ENCODE peak calls at places on chromosomes 12 and 14, in nine cellular contexts. V is heart right ventricle, L is esophagus squamous epithelium, X is colonic mucosa, A is Peyer's patch, J is gastrocnemius medialis, W is psoas muscle, U is uterus, F is adrenal gland. Z is an unnamed sample. For H3K27me3, the result is how much of the 10 kb centered on the place peaks cover.

GRCh38 chr12:96054262-96054645 is 18.9 kb upstream of the LTA4H start:
- DNase-seq in V (no peak), L (no peak), X (no peak), A (no peak), J (no peak), W (no peak), U (no peak), F (peak), Z (no peak)

GRCh38 chr14:54730156-54730961 is 163.4 kb downstream of the SAMD4A start:
- DNase-seq in V (no peak), L (no peak), X (no peak), A (peak), J (no peak), W (no peak), U (no peak), F (no peak), Z (no peak)

GRCh38 chr12:27960822-27961221 is 11.7 kb downstream of the PTHLH start:
- DNase-seq in V (no peak), L (no peak), X (no peak), A (no peak), J (no peak), W (no peak), U (no peak), F (no peak), Z (peak)

GRCh38 chr12:23350808-23351207 is 598.7 kb downstream of the SOX5 start:
- DNase-seq in V (no peak), L (no peak), X (no peak), A (no peak), J (no peak), W (no peak), U (no peak), F (no peak), Z (no peak)

GRCh38 chr14:53183071-53183470 is 29.9 kb upstream of the DDHD1 start:
- DNase-seq in V (no peak), L (no peak), X (no peak), A (no peak), J (no peak), W (no peak), U (no peak), F (no peak), Z (no peak)

GRCh38 chr12:60684988-60685655 is 1089.3 kb downstream of the SLC16A7 start:
- DNase-seq in V (no peak), L (no peak), X (no peak), A (no peak), J (no peak), W (no peak), U (no peak), F (no peak), Z (no peak)

GRCh38 chr14:58488550-58488949 is 61.0 kb downstream of the KIAA0586 start:
- DNase-seq in V (no peak), L (no peak), X (no peak), A (no peak), J (no peak), W (no peak), U (no peak), F (peak), Z (no peak)

GRCh38 chr14:67416085-67416484 is 4.1 kb upstream of the PLEK2 start:
- DNase-seq in V (no peak), L (no peak), X (no peak), A (no peak), J (no peak), W (no peak), U (no peak), F (peak), Z (peak)

GRCh38 chr14:95495538-95496025 is 20.9 kb downstream of the SYNE3 start:
- DNase-seq in V (no peak), L (no peak), X (peak), A (peak), J (no peak), W (no peak), U (no peak), F (no peak), Z (no peak)

GRCh38 chr12:55659486-55660385 is 23.0 kb downstream of the OR10P1 start:
- DNase-seq in V (no peak), L (no peak), X (no peak), A (no peak), J (peak), W (no peak), U (no peak), F (peak), Z (peak)

GRCh38 chr12:45468751-45469615 is 253.1 kb downstream of the ANO6 start:
- DNase-seq in V (no peak), L (no peak), X (no peak), A (no peak), J (no peak), W (no peak), U (no peak), F (no peak), Z (no peak)

GRCh38 chr12:103745962-103746361 is 95.1 kb downstream of the NT5DC3 start:
- DNase-seq in V (no peak), L (no peak), X (no peak), A (no peak), J (no peak), W (no peak), U (no peak), F (no peak), Z (no peak)

GRCh38 chr12:64678248-64678647 is 68.0 kb downstream of the RASSF3 start:
- DNase-seq in V (no peak), L (no peak), X (no peak), A (no peak), J (no peak), W (no peak), U (no peak), F (no peak), Z (no peak)

GRCh38 chr14:53663709-53664108 is 292.9 kb downstream of the BMP4 start:
- DNase-seq in V (peak), L (no peak), X (no peak), A (peak), J (peak), W (peak), U (peak), F (peak), Z (no peak)

GRCh38 chr12:132248439-132249157 is 80.8 kb downstream of the GALNT9 start:
- DNase-seq in V (no peak), L (no peak), X (no peak), A (no peak), J (no peak), W (no peak), U (no peak), F (no peak), Z (no peak)

GRCh38 chr14:81452766-81453165 is 52.6 kb upstream of the STON2 start:
- DNase-seq in V (no peak), L (no peak), X (no peak), A (no peak), J (no peak), W (no peak), U (no peak), F (no peak), Z (no peak)

GRCh38 chr14:70000601-70001000 is 121.4 kb downstream of the SMOC1 start:
- DNase-seq in V (no peak), L (no peak), X (no peak), A (no peak), J (no peak), W (no peak), U (no peak), F (no peak), Z (no peak)

GRCh38 chr12:121131941-121132341 is 735 bp upstream of the P2RX7 start:
- DNase-seq in V (no peak), L (no peak), X (no peak), A (no peak), J (no peak), W (no peak), U (no peak), F (no peak), Z (no peak)

GRCh38 chr14:81471062-81471461 is 62.6 kb downstream of the SEL1L start:
- DNase-seq in V (no peak), L (no peak), X (no peak), A (no peak), J (no peak), W (no peak), U (no peak), F (no peak), Z (no peak)

GRCh38 chr12:9866786-9867379 is 2.3 kb downstream of the CLEC2B start:
- DNase-seq in V (no peak), L (no peak), X (no peak), A (no peak), J (no peak), W (no peak), U (no peak), F (no peak), Z (no peak)

GRCh38 chr12:851913-852312 is 97.6 kb downstream of the RAD52 start:
- DNase-seq in V (no peak), L (no peak), X (no peak), A (no peak), J (no peak), W (no peak), U (no peak), F (no peak), Z (no peak)

GRCh38 chr14:34365309-34365915 is 96.6 kb downstream of the SPTSSA start:
- DNase-seq in V (no peak), L (no peak), X (no peak), A (no peak), J (no peak), W (no peak), U (no peak), F (no peak), Z (no peak)

GRCh38 chr14:69886843-69887242 is 7.6 kb downstream of the SMOC1 start:
- DNase-seq in V (no peak), L (no peak), X (no peak), A (no peak), J (no peak), W (no peak), U (no peak), F (no peak), Z (no peak)

GRCh38 chr14:78486081-78486480 is 315.9 kb downstream of the NRXN3 start:
- DNase-seq in V (no peak), L (no peak), X (no peak), A (no peak), J (no peak), W (no peak), U (no peak), F (no peak), Z (no peak)

GRCh38 chr14:104025481-104025975 is 60.0 kb upstream of the ASPG start:
- DNase-seq in V (no peak), L (no peak), X (no peak), A (no peak), J (no peak), W (no peak), U (no peak), F (no peak), Z (no peak)

GRCh38 chr12:3002636-3003035 is 43.4 kb downstream of the TEAD4 start:
- DNase-seq in V (no peak), L (no peak), X (no peak), A (no peak), J (peak), W (peak), U (no peak), F (no peak), Z (no peak)

GRCh38 chr14:99581371-99581770 is 22.6 kb downstream of the CCDC85C start:
- DNase-seq in V (no peak), L (no peak), X (no peak), A (no peak), J (no peak), W (no peak), U (no peak), F (no peak), Z (no peak)

GRCh38 chr14:74038015-74038859 is 19.1 kb downstream of the BBOF1 start:
- DNase-seq in V (no peak), L (no peak), X (no peak), A (no peak), J (no peak), W (no peak), U (no peak), F (no peak), Z (no peak)

GRCh38 chr14:101731187-101732080 is 30.1 kb upstream of the PPP2R5C start:
- DNase-seq in V (no peak), L (peak), X (peak), A (peak), J (peak), W (no peak), U (peak), F (peak), Z (peak)

GRCh38 chr12:96404683-96405082 is 4.4 kb upstream of the CDK17 start:
- DNase-seq in V (no peak), L (no peak), X (no peak), A (no peak), J (no peak), W (no peak), U (no peak), F (no peak), Z (no peak)

GRCh38 chr12:114440450-114441383 is 34.8 kb upstream of the TBX5 start:
- DNase-seq in V (no peak), L (no peak), X (no peak), A (no peak), J (no peak), W (no peak), U (no peak), F (no peak), Z (no peak)
- H3K27me3 ChIP-seq in V (half or more), L (under half), X (half or more), A (under half), J (half or more), W (under half), U (half or more), F (half or more), Z (under half)

GRCh38 chr14:51692646-51693045 is 40.9 kb downstream of the FRMD6 start:
- DNase-seq in V (no peak), L (no peak), X (no peak), A (no peak), J (no peak), W (no peak), U (no peak), F (no peak), Z (no peak)
- TF ChIP-seq CTCF in V (no peak), L (no peak), X (no peak), A (no peak), J (no peak), W (no peak), U (no peak), F (no peak), Z (no peak)

GRCh38 chr14:22382395-22382794 is 206.6 kb downstream of the DAD1 start:
- DNase-seq in V (no peak), L (no peak), X (no peak), A (no peak), J (no peak), W (no peak), U (no peak), F (no peak), Z (no peak)

GRCh38 chr14:22384974-22385526 is 204.0 kb downstream of the DAD1 start:
- DNase-seq in V (no peak), L (no peak), X (no peak), A (no peak), J (no peak), W (no peak), U (no peak), F (no peak), Z (no peak)

GRCh38 chr14:22382955-22383354 is 206.1 kb downstream of the DAD1 start:
- DNase-seq in V (no peak), L (no peak), X (no peak), A (no peak), J (no peak), W (no peak), U (no peak), F (no peak), Z (no peak)

GRCh38 chr14:22383515-22384166 is 205.4 kb downstream of the DAD1 start:
- DNase-seq in V (no peak), L (no peak), X (no peak), A (peak), J (no peak), W (no peak), U (no peak), F (no peak), Z (no peak)

GRCh38 chr14:22384167-22384549 is 204.9 kb downstream of the DAD1 start:
- DNase-seq in V (no peak), L (no peak), X (no peak), A (no peak), J (no peak), W (no peak), U (no peak), F (no peak), Z (no peak)
- H3K27me3 ChIP-seq in V (under half), L (under half), X (under half), A (under half), J (under half), W (under half), U (under half), F (under half), Z (under half)

GRCh38 chr12:68896881-68897540 is 36.0 kb downstream of the CPM start:
- DNase-seq in V (no peak), L (no peak), X (no peak), A (no peak), J (no peak), W (no peak), U (no peak), F (no peak), Z (no peak)

GRCh38 chr12:68901145-68901544 is 31.8 kb downstream of the CPM start:
- DNase-seq in V (no peak), L (no peak), X (no peak), A (no peak), J (no peak), W (no peak), U (no peak), F (no peak), Z (no peak)

GRCh38 chr12:68901551-68901950 is 31.4 kb downstream of the CPM start:
- DNase-seq in V (no peak), L (no peak), X (no peak), A (no peak), J (no peak), W (no peak), U (no peak), F (no peak), Z (no peak)

GRCh38 chr12:68900241-68900640 is 32.7 kb downstream of the CPM start:
- DNase-seq in V (no peak), L (no peak), X (no peak), A (no peak), J (no peak), W (no peak), U (no peak), F (no peak), Z (no peak)

GRCh38 chr12:68899251-68899771 is 33.7 kb downstream of the CPM start:
- DNase-seq in V (no peak), L (no peak), X (peak), A (peak), J (no peak), W (no peak), U (no peak), F (peak), Z (peak)
- TF ChIP-seq CTCF in V (no peak), L (no peak), X (peak), A (peak), J (no peak), W (no peak), U (no peak), F (peak), Z (peak)

GRCh38 chr12:52782502-52782901 is 5.4 kb upstream of the KRT76 start:
- DNase-seq in V (no peak), L (no peak), X (no peak), A (no peak), J (no peak), W (no peak), U (no peak), F (no peak), Z (no peak)

GRCh38 chr12:52777566-52777965 is 421 bp upstream of the KRT76 start:
- DNase-seq in V (no peak), L (no peak), X (no peak), A (no peak), J (no peak), W (no peak), U (no peak), F (no peak), Z (no peak)

GRCh38 chr12:52781399-52782082 is 4.4 kb upstream of the KRT76 start:
- DNase-seq in V (no peak), L (no peak), X (no peak), A (no peak), J (no peak), W (no peak), U (no peak), F (no peak), Z (no peak)

GRCh38 chr12:52778833-52779232 is 1.7 kb upstream of the KRT76 start:
- DNase-seq in V (no peak), L (no peak), X (no peak), A (no peak), J (no peak), W (no peak), U (no peak), F (no peak), Z (no peak)

GRCh38 chr12:52779914-52780313 is 2.8 kb upstream of the KRT76 start:
- DNase-seq in V (no peak), L (no peak), X (no peak), A (no peak), J (no peak), W (no peak), U (no peak), F (no peak), Z (no peak)
- H3K27me3 ChIP-seq in V (under half), L (under half), X (under half), A (under half), J (under half), W (under half), U (under half), F (under half), Z (under half)

DNA sequence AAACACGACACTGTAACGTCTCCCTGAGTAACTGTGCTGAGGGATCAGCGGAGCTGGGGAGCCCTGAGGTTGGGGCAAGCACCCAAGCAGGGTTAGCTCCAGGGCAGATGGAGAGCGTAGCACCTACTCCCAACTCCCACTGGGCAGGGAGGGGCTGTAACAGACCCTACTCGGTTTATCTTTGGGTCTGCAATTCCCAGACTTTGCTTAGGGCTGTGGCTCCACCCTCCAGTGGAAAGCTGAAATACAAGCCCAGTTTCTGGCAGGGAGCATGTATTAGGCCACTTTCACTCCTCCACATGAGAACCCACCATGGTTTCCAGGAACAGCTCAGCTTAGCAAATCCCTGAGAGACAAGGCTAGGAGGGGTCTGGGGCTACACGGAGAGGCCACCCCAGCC is 17.3 kb upstream of the TC2N start:
- DNase-seq in V (no peak), L (no peak), X (no peak), A (no peak), J (no peak), W (peak), U (peak), F (no peak), Z (no peak)
- TF ChIP-seq CTCF in V (no peak), L (no peak), X (no peak), A (no peak), J (no peak), W (no peak), U (no peak), F (no peak), Z (no peak)

GRCh38 chr14:23302290-23303225 is at the start of gene PPP1R3E:
- DNase-seq in V (peak), L (no peak), X (peak), A (peak), J (peak), W (peak), U (peak), F (peak), Z (peak)

GRCh38 chr14:23300687-23301223 is 1.9 kb downstream of the PPP1R3E start:
- DNase-seq in V (peak), L (no peak), X (peak), A (peak), J (peak), W (peak), U (peak), F (peak), Z (peak)

GRCh38 chr14:23299986-23300686 is 2.5 kb downstream of the PPP1R3E start:
- DNase-seq in V (no peak), L (no peak), X (peak), A (no peak), J (no peak), W (no peak), U (no peak), F (no peak), Z (no peak)

GRCh38 chr14:23301969-23302289 is 730 bp downstream of the PPP1R3E start:
- DNase-seq in V (no peak), L (no peak), X (no peak), A (no peak), J (no peak), W (no peak), U (no peak), F (no peak), Z (no peak)

DNA sequence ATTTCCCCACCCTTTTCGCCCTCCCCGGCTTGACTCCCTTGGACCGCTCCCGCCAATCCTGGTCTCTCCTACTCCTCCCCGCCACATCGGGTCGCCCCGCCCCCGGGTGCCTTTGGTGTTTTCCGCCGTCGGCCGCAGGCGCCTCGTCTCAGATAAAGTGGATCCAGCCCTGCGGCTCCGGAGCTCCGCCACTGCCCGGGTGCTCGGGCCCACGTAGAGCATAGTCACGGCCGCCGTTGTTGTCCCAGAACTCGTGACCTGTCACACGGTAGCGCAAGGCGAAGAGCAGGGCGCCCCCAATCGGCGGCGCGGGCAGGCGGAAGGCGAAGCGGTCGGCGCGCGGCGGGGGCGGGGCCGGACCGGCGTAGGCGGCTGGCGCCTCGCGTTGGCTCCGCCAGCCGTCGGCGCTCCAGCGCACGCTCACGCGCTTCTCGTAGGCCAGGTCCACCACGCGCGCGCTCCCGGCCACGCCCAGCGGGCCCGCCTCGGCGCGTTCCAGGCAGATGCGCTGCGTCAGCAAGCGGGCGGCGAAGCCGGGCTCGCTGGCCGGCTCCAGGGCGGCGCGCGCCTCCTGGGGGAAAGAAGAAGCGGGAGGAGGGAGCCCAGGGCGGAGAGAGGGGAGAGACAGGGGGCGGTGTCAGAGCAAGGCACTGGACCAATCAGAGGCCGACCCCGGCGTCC is 1.2 kb downstream of the PPP1R3E start:
- DNase-seq in V (peak), L (peak), X (peak), A (peak), J (peak), W (peak), U (peak), F (peak), Z (peak)
- H3K27me3 ChIP-seq in V (under half), L (under half), X (under half), A (under half), J (under half), W (under half), U (under half), F (under half), Z (under half)

Z was measured in body of pancreas.